ENCODE peak calls at places on chromosome 10, in five cellular contexts. B, H, Z, F and R are unnamed samples.

GRCh38 chr10:61438141-61438984 is 14.8 kb downstream of the TMEM26 start:
- DNase-seq in F (no peak), B (no peak), H (no peak), Z (no peak), R (peak; percentile 81)

GRCh38 chr10:61621538-61622150 is 41.1 kb upstream of the CABCOCO1 start:
- DNase-seq in F (no peak), Z (peak; percentile 45), H (no peak), B (peak; percentile 40), R (peak; percentile 20)

GRCh38 chr10:97138174-97138573 is 47.6 kb downstream of the SLIT1 start:
- DNase-seq in F (peak; percentile 59), H (no peak), Z (no peak), B (no peak), R (no peak)

GRCh38 chr10:91681361-91682276 is 48.7 kb upstream of the PPP1R3C start:
- DNase-seq in B (peak; percentile 23), Z (peak; percentile 39), F (no peak), H (no peak), R (no peak)

GRCh38 chr10:95193856-95194431 is at the start of gene ACSM6:
- DNase-seq in B (no peak), H (no peak), Z (no peak), F (no peak), R (no peak)

GRCh38 chr10:102647433-102648268 is 3.4 kb downstream of the TRIM8 start:
- DNase-seq in H (no peak), Z (no peak), B (no peak), F (no peak), R (no peak)

GRCh38 chr10:49277973-49278372 is 21.0 kb upstream of the C10orf71 start:
- DNase-seq in B (no peak), H (no peak), Z (no peak), F (no peak), R (no peak)

GRCh38 chr10:103816431-103816830 is 38.9 kb downstream of the SH3PXD2A start:
- DNase-seq in F (peak; percentile 24), B (no peak), Z (peak; percentile 65), H (no peak), R (peak; percentile 21)

GRCh38 chr10:98267894-98268693 is at the start of gene LOXL4:
- DNase-seq in Z (no peak), H (peak; percentile 53), B (peak; percentile 40), F (no peak), R (peak; percentile 39)

GRCh38 chr10:48605786-48606529 is 1.1 kb upstream of the ARHGAP22 start:
- DNase-seq in H (no peak), Z (peak; percentile 39), F (no peak), B (no peak), R (no peak)

GRCh38 chr10:106571216-106571954 is 593.1 kb downstream of the SORCS1 start:
- DNase-seq in F (no peak), Z (peak; percentile 59), B (peak; percentile 73), H (no peak), R (peak; percentile 28)

GRCh38 chr10:28897617-28898464 is 220.5 kb downstream of the BAMBI start:
- DNase-seq in Z (no peak), H (no peak), F (no peak), B (peak; percentile 80), R (no peak)

GRCh38 chr10:95375418-95375817 is 84.6 kb upstream of the PDLIM1 start:
- DNase-seq in H (no peak), B (no peak), F (no peak), Z (no peak), R (no peak)

GRCh38 chr10:34918060-34918840 is 103.2 kb upstream of the PARD3 start:
- DNase-seq in H (peak; percentile 28), Z (no peak), F (peak; percentile 35), B (no peak), R (no peak)

GRCh38 chr10:129963076-129963830 is 821 bp downstream of the EBF3 start:
- DNase-seq in H (peak; percentile 58), F (no peak), Z (no peak), B (peak; percentile 69), R (peak; percentile 9)

GRCh38 chr10:625335-625699 is 64.2 kb downstream of the DIP2C start:
- DNase-seq in Z (no peak), H (peak; percentile 50), B (no peak), F (no peak), R (no peak)

GRCh38 chr10:6008497-6009142 is 31.3 kb upstream of the IL15RA start:
- DNase-seq in B (peak; percentile 60), Z (no peak), H (no peak), F (no peak), R (peak; percentile 31)

GRCh38 chr10:22620929-22621328 is 93.4 kb downstream of the PIP4K2A start:
- DNase-seq in F (no peak), B (peak; percentile 22), Z (no peak), H (no peak), R (peak; percentile 37)

GRCh38 chr10:42969147-42969546 is 107.7 kb upstream of the RET start:
- DNase-seq in H (no peak), Z (no peak), F (no peak), B (no peak), R (no peak)

GRCh38 chr10:50334273-50334672 is 83.0 kb upstream of the ASAH2 start:
- DNase-seq in B (no peak), H (no peak), Z (peak; percentile 61), F (no peak), R (no peak)
- TF ChIP-seq CTCF in B (no peak), H (no peak), Z (no peak), F (no peak), R (no peak)

GRCh38 chr10:74977913-74978847 is 133.3 kb upstream of the SAMD8 start:
- DNase-seq in Z (no peak), F (no peak), H (no peak), B (no peak), R (no peak)

GRCh38 chr10:74975758-74976157 is 135.7 kb upstream of the SAMD8 start:
- DNase-seq in H (no peak), F (no peak), B (no peak), Z (no peak), R (no peak)

GRCh38 chr10:74973993-74974392 is 137.5 kb upstream of the SAMD8 start:
- DNase-seq in Z (no peak), F (no peak), H (no peak), B (no peak), R (no peak)

GRCh38 chr10:74977072-74977471 is 134.4 kb upstream of the SAMD8 start:
- DNase-seq in H (no peak), Z (no peak), B (no peak), F (no peak), R (no peak)

GRCh38 chr10:74976565-74976964 is 134.9 kb upstream of the SAMD8 start:
- DNase-seq in B (no peak), H (peak; percentile 15), F (no peak), Z (no peak), R (no peak)
- TF ChIP-seq CTCF in B (no peak), H (no peak), F (no peak), Z (no peak), R (no peak)

GRCh38 chr10:70858759-70859158 is 29.6 kb downstream of the PCBD1 start:
- DNase-seq in H (no peak), F (no peak), Z (no peak), B (no peak), R (no peak)

GRCh38 chr10:70866424-70866823 is 21.9 kb downstream of the PCBD1 start:
- DNase-seq in Z (peak; percentile 12), F (no peak), H (no peak), B (peak; percentile 21), R (peak; percentile 53)

GRCh38 chr10:70864940-70865339 is 23.4 kb downstream of the PCBD1 start:
- DNase-seq in Z (no peak), H (no peak), F (no peak), B (no peak), R (no peak)

GRCh38 chr10:70863470-70864160 is 24.8 kb downstream of the PCBD1 start:
- DNase-seq in F (no peak), Z (no peak), H (no peak), B (no peak), R (no peak)
- TF ChIP-seq CTCF in F (no peak), Z (no peak), H (no peak), B (no peak), R (no peak)

DNA sequence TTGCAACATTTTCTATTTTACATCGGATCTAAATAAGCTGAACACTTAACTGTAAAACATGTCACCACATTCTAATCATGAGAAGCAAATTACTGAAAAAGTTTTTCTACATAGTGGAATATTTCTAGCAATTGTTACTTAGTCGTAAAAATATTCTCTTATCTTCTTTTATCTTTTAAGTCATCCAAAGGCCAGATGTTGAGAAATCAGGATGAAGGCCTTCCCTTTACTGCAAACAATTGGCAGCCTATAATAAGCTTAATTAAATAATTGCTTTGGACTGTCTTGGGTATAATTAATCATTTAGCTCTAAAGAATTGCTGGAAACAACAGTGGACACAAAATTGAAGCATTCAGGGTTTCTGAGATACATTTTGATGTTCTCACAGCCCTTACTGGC is 226.5 kb downstream of the FANK1 start:
- DNase-seq in F (no peak), B (no peak), Z (no peak), H (no peak), R (peak; percentile 59)
- TF ChIP-seq CTCF in F (no peak), B (no peak), Z (no peak), H (no peak), R (no peak)

DNA sequence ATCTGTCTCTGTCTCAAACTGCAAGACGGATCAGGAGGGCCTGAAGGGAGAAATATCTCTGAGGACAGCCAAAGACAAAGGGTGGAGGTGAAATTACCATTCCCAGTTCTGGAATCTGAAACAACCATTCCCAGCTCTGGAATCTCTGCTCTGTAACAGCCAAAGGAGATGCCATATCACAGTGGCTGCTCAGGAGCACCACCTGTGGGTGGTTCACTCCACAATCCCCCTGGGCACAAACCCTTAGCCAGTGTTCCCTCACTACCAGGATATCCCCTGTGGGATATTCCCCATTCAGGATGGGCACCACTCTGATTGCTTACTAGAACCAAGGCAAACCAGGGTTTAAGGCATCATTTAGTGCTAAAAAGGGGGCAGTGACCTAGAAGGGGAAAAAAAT is 199.0 kb downstream of the HTR7 start:
- DNase-seq in B (no peak), H (no peak), Z (no peak), F (no peak), R (no peak)
- TF ChIP-seq CTCF in B (peak; percentile 21), H (no peak), Z (peak; percentile 51), F (no peak), R (peak; percentile 35)

GRCh38 chr10:124449170-124450009 is 445 bp downstream of the NKX1-2 start:
- DNase-seq in F (no peak), B (no peak), H (no peak), Z (peak; percentile 57), R (no peak)

GRCh38 chr10:124450010-124450782 is at the start of gene NKX1-2:
- DNase-seq in F (no peak), Z (no peak), B (no peak), H (peak; percentile 73), R (no peak)

GRCh38 chr10:124446830-124447740 is 2.8 kb downstream of the NKX1-2 start:
- DNase-seq in H (no peak), B (no peak), F (no peak), Z (no peak), R (no peak)

GRCh38 chr10:124447741-124448466 is 1.9 kb downstream of the NKX1-2 start:
- DNase-seq in H (peak; percentile 44), Z (no peak), F (peak; percentile 56), B (no peak), R (no peak)

DNA sequence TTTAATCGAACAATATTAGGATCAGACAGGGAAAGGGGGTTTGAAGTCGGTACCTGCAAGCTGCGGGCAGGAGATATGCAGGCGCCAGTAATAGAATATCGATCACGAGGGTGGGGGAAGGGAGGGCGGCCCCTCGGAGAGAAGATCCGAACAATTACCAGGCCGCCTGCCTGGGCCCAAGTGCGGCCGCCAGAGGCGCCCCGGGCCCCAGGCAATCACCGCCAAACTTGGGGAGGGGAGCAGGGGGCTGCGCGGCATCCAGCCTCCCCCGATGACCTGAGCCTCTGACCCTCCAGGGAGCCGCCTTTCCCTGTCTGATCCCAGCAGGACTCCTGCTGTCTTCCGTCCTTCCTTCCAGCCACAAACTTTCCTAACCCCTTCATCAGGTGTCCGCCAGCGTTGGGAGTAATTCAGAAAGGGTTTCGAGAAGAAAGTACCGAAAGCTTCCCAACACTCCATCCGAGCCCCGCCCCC is 1.1 kb downstream of the NKX1-2 start:
- DNase-seq in F (no peak), B (no peak), Z (no peak), H (peak; percentile 34), R (no peak)
- TF ChIP-seq CTCF in F (no peak), B (peak; percentile 11), Z (peak; percentile 21), H (peak; percentile 16), R (no peak)